ENCODE peak calls at places on chromosomes 2 and 18, in six cellular contexts. One of them, this sample, is unnamed.

GRCh38 chr2:18047896-18048657 is 169.6 kb downstream of the KCNS3 start:
- DNase-seq in thyroid gland: no peak
- DNase-seq in WTC11: no peak
- DNase-seq in chondrocyte: no peak
- DNase-seq in A549: peak
- DNase-seq in fibroblast of lung: peak
- DNase-seq in this sample: no peak

GRCh38 chr2:163799807-163800206 is 64.0 kb upstream of the FIGN start:
- DNase-seq in chondrocyte: no peak
- DNase-seq in thyroid gland: no peak
- DNase-seq in WTC11: no peak
- DNase-seq in fibroblast of lung: no peak
- DNase-seq in A549: no peak
- DNase-seq in this sample: no peak

GRCh38 chr2:236215761-236216333 is 47.7 kb upstream of the GBX2 start:
- DNase-seq in chondrocyte: no peak
- DNase-seq in A549: no peak
- DNase-seq in thyroid gland: no peak
- DNase-seq in WTC11: no peak
- DNase-seq in fibroblast of lung: no peak
- DNase-seq in this sample: no peak

GRCh38 chr2:54557211-54557600 is 101.1 kb downstream of the SPTBN1 start:
- DNase-seq in A549: no peak
- DNase-seq in WTC11: no peak
- DNase-seq in fibroblast of lung: no peak
- DNase-seq in thyroid gland: no peak
- DNase-seq in chondrocyte: no peak
- DNase-seq in this sample: no peak

GRCh38 chr2:70984228-70984575 is 5.8 kb downstream of the ANKRD53 start:
- DNase-seq in thyroid gland: no peak
- DNase-seq in chondrocyte: no peak
- DNase-seq in A549: no peak
- DNase-seq in WTC11: no peak
- DNase-seq in fibroblast of lung: no peak
- DNase-seq in this sample: no peak

GRCh38 chr2:157463002-157463401 is 19.1 kb upstream of the CYTIP start:
- DNase-seq in chondrocyte: no peak
- DNase-seq in A549: no peak
- DNase-seq in fibroblast of lung: no peak
- DNase-seq in thyroid gland: no peak
- DNase-seq in WTC11: no peak
- DNase-seq in this sample: no peak

GRCh38 chr2:231463698-231464575 is at the start of gene NCL:
- DNase-seq in WTC11: peak
- DNase-seq in thyroid gland: peak
- DNase-seq in A549: peak
- DNase-seq in chondrocyte: peak
- DNase-seq in fibroblast of lung: peak
- DNase-seq in this sample: peak

GRCh38 chr2:218999881-219000568 is 6.8 kb upstream of the CRYBA2 start:
- DNase-seq in thyroid gland: no peak
- DNase-seq in chondrocyte: no peak
- DNase-seq in WTC11: peak
- DNase-seq in fibroblast of lung: no peak
- DNase-seq in A549: no peak
- DNase-seq in this sample: no peak

GRCh38 chr2:217774232-217774631 is 228.6 kb downstream of the TNS1 start:
- DNase-seq in thyroid gland: no peak
- DNase-seq in WTC11: no peak
- DNase-seq in fibroblast of lung: no peak
- DNase-seq in A549: no peak
- DNase-seq in chondrocyte: no peak
- DNase-seq in this sample: no peak

GRCh38 chr2:47867205-47867604 is 39.1 kb downstream of the FBXO11 start:
- DNase-seq in fibroblast of lung: peak
- DNase-seq in WTC11: no peak
- DNase-seq in A549: no peak
- DNase-seq in chondrocyte: no peak
- DNase-seq in thyroid gland: no peak
- DNase-seq in this sample: no peak

GRCh38 chr2:136901732-136902131 is 136.4 kb downstream of the THSD7B start:
- DNase-seq in WTC11: no peak
- DNase-seq in fibroblast of lung: no peak
- DNase-seq in A549: no peak
- DNase-seq in chondrocyte: no peak
- DNase-seq in thyroid gland: no peak
- DNase-seq in this sample: no peak

GRCh38 chr18:48060346-48060745 is 129.9 kb upstream of the SMAD2 start:
- DNase-seq in fibroblast of lung: no peak
- DNase-seq in thyroid gland: no peak
- DNase-seq in WTC11: no peak
- DNase-seq in chondrocyte: no peak
- DNase-seq in A549: no peak
- DNase-seq in this sample: no peak

GRCh38 chr2:212538156-212539144 is at the start of gene ERBB4:
- DNase-seq in chondrocyte: peak
- DNase-seq in A549: no peak
- DNase-seq in thyroid gland: peak
- DNase-seq in fibroblast of lung: no peak
- DNase-seq in WTC11: peak
- DNase-seq in this sample: peak

GRCh38 chr2:3343012-3343411 is 34.6 kb downstream of the EIPR1 start:
- DNase-seq in WTC11: no peak
- DNase-seq in thyroid gland: peak
- DNase-seq in fibroblast of lung: no peak
- DNase-seq in A549: no peak
- DNase-seq in chondrocyte: no peak
- DNase-seq in this sample: no peak

GRCh38 chr2:145258903-145259579 is 739.1 kb upstream of the ZEB2 start:
- DNase-seq in thyroid gland: no peak
- DNase-seq in WTC11: no peak
- DNase-seq in fibroblast of lung: peak
- DNase-seq in A549: no peak
- DNase-seq in chondrocyte: no peak
- DNase-seq in this sample: no peak

GRCh38 chr2:88765154-88765948 is 73.9 kb downstream of the RPIA start:
- DNase-seq in A549: no peak
- DNase-seq in thyroid gland: peak
- DNase-seq in fibroblast of lung: peak
- DNase-seq in WTC11: peak
- DNase-seq in chondrocyte: no peak
- DNase-seq in this sample: no peak

GRCh38 chr18:22558945-22559385 is 141.2 kb upstream of the CTAGE1 start:
- DNase-seq in A549: peak
- DNase-seq in chondrocyte: no peak
- DNase-seq in thyroid gland: peak
- DNase-seq in fibroblast of lung: peak
- DNase-seq in WTC11: peak
- DNase-seq in this sample: peak

GRCh38 chr2:47035615-47036488 is 119.3 kb downstream of the STPG4 start:
- DNase-seq in fibroblast of lung: no peak
- DNase-seq in WTC11: no peak
- DNase-seq in thyroid gland: no peak
- DNase-seq in A549: no peak
- DNase-seq in chondrocyte: no peak
- DNase-seq in this sample: no peak

GRCh38 chr2:31764169-31764568 is 183.4 kb upstream of the SRD5A2 start:
- DNase-seq in WTC11: no peak
- DNase-seq in thyroid gland: no peak
- DNase-seq in A549: no peak
- DNase-seq in fibroblast of lung: no peak
- DNase-seq in chondrocyte: no peak
- DNase-seq in this sample: no peak

GRCh38 chr2:169363570-169364150 is 1.3 kb upstream of the LRP2 start:
- DNase-seq in WTC11: peak
- DNase-seq in chondrocyte: no peak
- DNase-seq in thyroid gland: peak
- DNase-seq in A549: peak
- DNase-seq in fibroblast of lung: no peak
- DNase-seq in this sample: peak

GRCh38 chr2:120887844-120888243 is 152.2 kb downstream of the GLI2 start:
- DNase-seq in WTC11: no peak
- DNase-seq in chondrocyte: peak
- DNase-seq in fibroblast of lung: no peak
- DNase-seq in thyroid gland: no peak
- DNase-seq in A549: no peak
- DNase-seq in this sample: no peak

GRCh38 chr18:24421831-24422230 is 4.6 kb upstream of the IMPACT start:
- DNase-seq in A549: no peak
- DNase-seq in fibroblast of lung: no peak
- DNase-seq in WTC11: no peak
- DNase-seq in thyroid gland: no peak
- DNase-seq in chondrocyte: no peak
- DNase-seq in this sample: no peak

GRCh38 chr18:23711421-23711820 is 22.2 kb downstream of the LAMA3 start:
- DNase-seq in A549: no peak
- DNase-seq in fibroblast of lung: no peak
- DNase-seq in WTC11: no peak
- DNase-seq in thyroid gland: no peak
- DNase-seq in chondrocyte: no peak
- DNase-seq in this sample: no peak

DNA sequence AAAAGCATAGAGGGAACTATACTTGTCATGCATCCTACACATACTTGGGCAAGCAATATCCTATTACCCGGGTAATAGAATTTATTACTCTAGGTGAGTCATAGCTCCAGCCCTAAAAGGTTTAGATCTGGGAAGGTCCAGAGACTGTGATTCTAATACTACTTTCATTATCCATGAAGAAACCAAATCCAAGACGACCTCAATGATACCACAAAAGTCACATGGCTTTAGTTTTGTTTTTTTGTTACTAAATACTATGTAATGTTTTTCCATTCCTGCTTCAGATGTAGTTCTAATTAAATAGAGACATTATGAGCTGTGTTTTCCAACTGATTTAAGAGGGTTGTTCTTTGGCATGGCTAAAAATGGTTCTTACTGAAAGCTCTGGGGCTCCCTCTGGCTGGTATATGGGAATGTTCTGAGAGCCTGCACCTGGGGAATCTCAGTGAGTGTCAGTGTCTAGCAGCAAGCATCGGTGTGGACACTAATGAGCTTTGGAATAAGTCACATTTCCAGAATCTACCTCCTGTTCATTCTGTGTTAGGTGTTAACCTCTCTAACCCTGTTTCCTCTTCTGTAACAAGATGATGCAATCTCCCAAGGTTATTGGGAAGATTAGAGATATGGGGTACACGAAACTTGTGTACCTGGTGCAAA is 20.5 kb upstream of the IL1RL2 start:
- DNase-seq in WTC11: no peak
- DNase-seq in chondrocyte: no peak
- DNase-seq in thyroid gland: peak
- DNase-seq in fibroblast of lung: peak
- DNase-seq in A549: no peak
- DNase-seq in this sample: no peak
- TF ChIP-seq CTCF in WTC11: no peak
- TF ChIP-seq CTCF in chondrocyte: peak
- TF ChIP-seq CTCF in thyroid gland: peak
- TF ChIP-seq CTCF in fibroblast of lung: peak
- TF ChIP-seq CTCF in A549: peak
- TF ChIP-seq CTCF in this sample: no peak

DNA sequence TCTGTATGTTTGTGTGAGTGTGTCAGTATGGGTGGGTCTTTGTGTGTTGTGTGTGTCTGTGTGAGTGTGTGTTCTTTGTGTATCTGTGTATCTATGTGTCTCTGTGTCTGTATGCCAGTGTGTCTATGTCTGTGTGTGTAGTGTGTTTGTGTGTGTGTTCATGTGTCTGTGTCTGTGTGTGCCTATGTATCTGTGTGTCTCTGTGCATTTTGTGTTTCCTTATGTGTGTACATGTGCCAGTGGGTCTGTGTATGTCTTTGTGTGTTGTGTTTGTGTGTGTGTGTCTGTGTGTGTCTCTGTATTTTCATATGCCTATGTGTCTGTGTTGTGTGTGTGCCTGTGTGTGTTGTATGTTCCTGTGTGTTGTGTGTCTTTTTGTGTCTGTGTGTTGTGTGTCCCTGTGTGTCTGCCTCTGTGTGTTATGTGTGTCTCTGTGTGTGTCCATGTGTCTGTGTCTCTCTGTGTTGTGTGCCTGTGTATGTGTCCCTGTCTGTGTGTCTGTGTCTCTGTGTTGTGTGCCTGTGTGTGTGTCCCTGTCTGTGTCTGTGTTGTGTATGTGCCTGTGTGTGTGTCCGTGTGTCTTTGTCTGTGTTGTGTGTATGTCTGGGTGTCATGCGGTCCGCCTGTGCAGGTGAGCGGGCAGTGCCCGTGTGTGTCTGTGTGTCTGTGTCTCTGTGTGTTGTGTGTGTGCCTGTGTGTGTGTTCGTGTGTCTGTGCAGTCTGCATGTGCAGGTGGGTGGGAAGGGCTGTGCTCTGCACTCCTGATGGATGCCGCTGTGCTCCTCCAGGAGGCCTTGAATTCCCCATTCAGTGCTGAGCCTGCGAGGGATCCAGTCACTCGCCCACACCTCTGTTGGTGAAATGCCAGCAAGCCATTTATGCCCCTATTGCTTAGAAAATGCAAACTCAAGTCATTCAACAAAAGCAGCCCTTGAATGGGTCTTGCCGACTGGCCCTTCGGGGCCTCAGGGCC is 37.4 kb downstream of the KLHL29 start:
- DNase-seq in thyroid gland: no peak
- DNase-seq in A549: no peak
- DNase-seq in chondrocyte: no peak
- DNase-seq in fibroblast of lung: no peak
- DNase-seq in WTC11: no peak
- DNase-seq in this sample: no peak
- TF ChIP-seq CTCF in thyroid gland: no peak
- TF ChIP-seq CTCF in A549: no peak
- TF ChIP-seq CTCF in chondrocyte: no peak
- TF ChIP-seq CTCF in fibroblast of lung: no peak
- TF ChIP-seq CTCF in WTC11: no peak
- TF ChIP-seq CTCF in this sample: no peak

GRCh38 chr2:124921221-124921620 is 896.1 kb downstream of the CNTNAP5 start:
- DNase-seq in A549: no peak
- DNase-seq in WTC11: no peak
- DNase-seq in fibroblast of lung: no peak
- DNase-seq in thyroid gland: no peak
- DNase-seq in chondrocyte: no peak
- DNase-seq in this sample: no peak

GRCh38 chr2:124919296-124919695 is 894.2 kb downstream of the CNTNAP5 start:
- DNase-seq in thyroid gland: no peak
- DNase-seq in WTC11: no peak
- DNase-seq in chondrocyte: no peak
- DNase-seq in fibroblast of lung: no peak
- DNase-seq in A549: no peak
- DNase-seq in this sample: no peak

GRCh38 chr2:124913873-124914272 is 888.8 kb downstream of the CNTNAP5 start:
- DNase-seq in A549: no peak
- DNase-seq in fibroblast of lung: peak
- DNase-seq in thyroid gland: no peak
- DNase-seq in WTC11: no peak
- DNase-seq in chondrocyte: no peak
- DNase-seq in this sample: no peak

GRCh38 chr2:124911560-124911959 is 886.5 kb downstream of the CNTNAP5 start:
- DNase-seq in A549: no peak
- DNase-seq in thyroid gland: no peak
- DNase-seq in WTC11: no peak
- DNase-seq in fibroblast of lung: peak
- DNase-seq in chondrocyte: no peak
- DNase-seq in this sample: no peak

GRCh38 chr2:124915567-124915966 is 890.5 kb downstream of the CNTNAP5 start:
- DNase-seq in thyroid gland: no peak
- DNase-seq in fibroblast of lung: no peak
- DNase-seq in WTC11: no peak
- DNase-seq in A549: no peak
- DNase-seq in chondrocyte: no peak
- DNase-seq in this sample: no peak
- TF ChIP-seq CTCF in thyroid gland: no peak
- TF ChIP-seq CTCF in fibroblast of lung: no peak
- TF ChIP-seq CTCF in WTC11: no peak
- TF ChIP-seq CTCF in A549: no peak
- TF ChIP-seq CTCF in chondrocyte: no peak
- TF ChIP-seq CTCF in this sample: no peak

GRCh38 chr2:238573065-238573778 is 146.5 kb downstream of the ASB1 start:
- DNase-seq in fibroblast of lung: no peak
- DNase-seq in thyroid gland: no peak
- DNase-seq in A549: peak
- DNase-seq in WTC11: peak
- DNase-seq in chondrocyte: no peak
- DNase-seq in this sample: no peak
- TF ChIP-seq CTCF in fibroblast of lung: peak
- TF ChIP-seq CTCF in thyroid gland: peak
- TF ChIP-seq CTCF in A549: peak
- TF ChIP-seq CTCF in WTC11: peak
- TF ChIP-seq CTCF in chondrocyte: peak
- TF ChIP-seq CTCF in this sample: peak

This sample was measured in neural crest cell.